ENCODE peak calls at places on chromosome 22, in eight cellular contexts. N is upper lobe of right lung; A is CD4-positive, alpha-beta T cell; G is activated T-cell treated with anti-CD3 and anti-CD28 coated beads for 1 hour; Z is smooth muscle cell of the brain vasculature; D is mesothelial cell of epicardium; Y is stomach; U is stimulated activated CD4-positive, alpha-beta T cell treated with anti-CD3 and anti-CD28 coated beads, Interleukin-4, amount 100 ng/mL, for 4 hours. Q is an unnamed sample.

GRCh38 chr22:32862936-32863661 is 61.6 kb downstream of the TIMP3 start:
- DNase-seq in N (no peak), A (no peak), G (no peak), Z (no peak), D (no peak), Y (no peak), U (no peak), Q (no peak)

GRCh38 chr22:22938672-22939536 is 51.3 kb downstream of the IGLL5 start:
- DNase-seq in N (peak; percentile 31), A (no peak), G (no peak), Z (no peak), D (no peak), Y (no peak), U (no peak), Q (no peak)

GRCh38 chr22:31275018-31275417 is 17.3 kb downstream of the PIK3IP1 start:
- DNase-seq in N (no peak), A (peak; percentile 4), G (no peak), Z (no peak), D (no peak), Y (no peak), U (no peak), Q (no peak)

GRCh38 chr22:47053865-47054185 is 291.4 kb downstream of the TBC1D22A start:
- DNase-seq in N (no peak), A (no peak), G (no peak), Z (peak; percentile 26), D (no peak), Y (no peak), U (no peak), Q (no peak)

GRCh38 chr22:35882226-35883027 is 146.2 kb downstream of the RBFOX2 start:
- DNase-seq in N (no peak), A (no peak), G (no peak), Z (no peak), D (no peak), Y (no peak), U (no peak), Q (no peak)

GRCh38 chr22:41191467-41191866 is 13.6 kb upstream of the L3MBTL2 start:
- DNase-seq in N (no peak), A (no peak), G (no peak), Z (no peak), D (no peak), Y (no peak), U (no peak), Q (no peak)

GRCh38 chr22:26762503-26763170 is 105.2 kb downstream of the MIAT start:
- DNase-seq in N (no peak), A (no peak), G (no peak), Z (no peak), D (no peak), Y (no peak), U (no peak), Q (no peak)

GRCh38 chr22:48856308-48856615 is 971.4 kb downstream of the BRD1 start:
- DNase-seq in N (no peak), A (no peak), G (no peak), Z (no peak), D (no peak), Y (no peak), U (no peak), Q (no peak)

GRCh38 chr22:48696371-48696770 is 1131.3 kb downstream of the BRD1 start:
- DNase-seq in N (no peak), A (no peak), G (no peak), Z (no peak), D (no peak), Y (no peak), U (no peak), Q (no peak)

GRCh38 chr22:43233529-43233928 is 46.6 kb upstream of the TTLL12 start:
- DNase-seq in N (no peak), A (no peak), G (no peak), Z (no peak), D (no peak), Y (no peak), U (no peak), Q (no peak)

GRCh38 chr22:27651486-27651885 is 150.1 kb downstream of the MN1 start:
- DNase-seq in N (no peak), A (no peak), G (no peak), Z (no peak), D (no peak), Y (no peak), U (no peak), Q (no peak)

GRCh38 chr22:48679656-48680555 is 1147.8 kb downstream of the BRD1 start:
- DNase-seq in N (no peak), A (no peak), G (no peak), Z (no peak), D (no peak), Y (no peak), U (no peak), Q (no peak)

GRCh38 chr22:37222440-37222971 is 10.2 kb upstream of the SSTR3 start:
- DNase-seq in N (no peak), A (peak; percentile 63), G (no peak), Z (no peak), D (no peak), Y (no peak), U (peak; percentile 55), Q (no peak)

GRCh38 chr22:30841264-30841663 is 127.3 kb downstream of the MORC2 start:
- DNase-seq in N (no peak), A (no peak), G (no peak), Z (no peak), D (no peak), Y (no peak), U (no peak), Q (no peak)

GRCh38 chr22:31243339-31244043 is 31.4 kb downstream of the LIMK2 start:
- DNase-seq in N (no peak), A (no peak), G (no peak), Z (no peak), D (no peak), Y (no peak), U (no peak), Q (no peak)

GRCh38 chr22:48253573-48253972 is 1491.1 kb downstream of the TBC1D22A start:
- DNase-seq in N (no peak), A (no peak), G (no peak), Z (no peak), D (no peak), Y (no peak), U (no peak), Q (no peak)

GRCh38 chr22:44592466-44593180 is 94.6 kb upstream of the RTL6 start:
- DNase-seq in N (no peak), A (no peak), G (no peak), Z (no peak), D (no peak), Y (no peak), U (no peak), Q (no peak)

GRCh38 chr22:46044718-46045458 is 67.9 kb upstream of the WNT7B start:
- DNase-seq in N (peak; percentile 81), A (peak; percentile 25), G (no peak), Z (no peak), D (no peak), Y (peak; percentile 50), U (no peak), Q (no peak)

GRCh38 chr22:22752556-22753477 is 108.4 kb downstream of the GGTLC2 start:
- DNase-seq in N (no peak), A (no peak), G (peak; percentile 17), Z (no peak), D (no peak), Y (no peak), U (peak; percentile 5), Q (no peak)

GRCh38 chr22:27139935-27140493 is 482.6 kb downstream of the MIAT start:
- DNase-seq in N (no peak), A (no peak), G (no peak), Z (peak; percentile 39), D (peak; percentile 44), Y (no peak), U (no peak), Q (no peak)